ENCODE peak calls at places on chromosome 3, in eight cellular contexts. One of them, this sample, is unnamed.

GRCh38 chr3:123188058-123188457 is 13.7 kb upstream of the SEC22A start:
- DNase-seq in stimulated activated CD4-positive, alpha-beta T cell treated with anti-CD3 and anti-CD28 coated beads, Interleukin-2, amount 100 ng/mL, for 48 hours: no peak
- DNase-seq in NAMALWA: no peak
- DNase-seq in T-cell: no peak
- DNase-seq in fibroblast of pulmonary artery: peak; percentile 26
- DNase-seq in AG08396: no peak
- DNase-seq in Ammon's horn: no peak
- DNase-seq in endothelial cell: no peak
- DNase-seq in this sample: no peak

GRCh38 chr3:129022114-129022994 is 21.2 kb downstream of the EFCC1 start:
- DNase-seq in fibroblast of pulmonary artery: peak; percentile 76
- DNase-seq in AG08396: peak; percentile 59
- DNase-seq in T-cell: no peak
- DNase-seq in Ammon's horn: no peak
- DNase-seq in endothelial cell: no peak
- DNase-seq in NAMALWA: no peak
- DNase-seq in stimulated activated CD4-positive, alpha-beta T cell treated with anti-CD3 and anti-CD28 coated beads, Interleukin-2, amount 100 ng/mL, for 48 hours: no peak
- DNase-seq in this sample: no peak

GRCh38 chr3:5476403-5476802 is 288.9 kb downstream of the EDEM1 start:
- DNase-seq in AG08396: no peak
- DNase-seq in Ammon's horn: no peak
- DNase-seq in endothelial cell: no peak
- DNase-seq in stimulated activated CD4-positive, alpha-beta T cell treated with anti-CD3 and anti-CD28 coated beads, Interleukin-2, amount 100 ng/mL, for 48 hours: no peak
- DNase-seq in T-cell: no peak
- DNase-seq in fibroblast of pulmonary artery: no peak
- DNase-seq in NAMALWA: no peak
- DNase-seq in this sample: no peak

GRCh38 chr3:35183915-35184675 is 455.2 kb upstream of the ARPP21 start:
- DNase-seq in fibroblast of pulmonary artery: peak; percentile 46
- DNase-seq in Ammon's horn: no peak
- DNase-seq in stimulated activated CD4-positive, alpha-beta T cell treated with anti-CD3 and anti-CD28 coated beads, Interleukin-2, amount 100 ng/mL, for 48 hours: no peak
- DNase-seq in AG08396: no peak
- DNase-seq in T-cell: no peak
- DNase-seq in endothelial cell: no peak
- DNase-seq in NAMALWA: no peak
- DNase-seq in this sample: no peak

GRCh38 chr3:16474304-16474703 is 39.2 kb downstream of the RFTN1 start:
- DNase-seq in fibroblast of pulmonary artery: peak; percentile 52
- DNase-seq in Ammon's horn: no peak
- DNase-seq in NAMALWA: no peak
- DNase-seq in T-cell: no peak
- DNase-seq in endothelial cell: no peak
- DNase-seq in stimulated activated CD4-positive, alpha-beta T cell treated with anti-CD3 and anti-CD28 coated beads, Interleukin-2, amount 100 ng/mL, for 48 hours: no peak
- DNase-seq in AG08396: no peak
- DNase-seq in this sample: no peak

GRCh38 chr3:82130056-82130455 is 368.6 kb upstream of the GBE1 start:
- DNase-seq in T-cell: no peak
- DNase-seq in stimulated activated CD4-positive, alpha-beta T cell treated with anti-CD3 and anti-CD28 coated beads, Interleukin-2, amount 100 ng/mL, for 48 hours: no peak
- DNase-seq in endothelial cell: no peak
- DNase-seq in NAMALWA: peak; percentile 35
- DNase-seq in fibroblast of pulmonary artery: no peak
- DNase-seq in Ammon's horn: peak; percentile 34
- DNase-seq in AG08396: no peak
- DNase-seq in this sample: peak; percentile 15

GRCh38 chr3:65831733-65832425 is 206.8 kb downstream of the MAGI1 start:
- DNase-seq in fibroblast of pulmonary artery: peak; percentile 91
- DNase-seq in NAMALWA: no peak
- DNase-seq in endothelial cell: no peak
- DNase-seq in Ammon's horn: no peak
- DNase-seq in AG08396: peak; percentile 65
- DNase-seq in T-cell: no peak
- DNase-seq in stimulated activated CD4-positive, alpha-beta T cell treated with anti-CD3 and anti-CD28 coated beads, Interleukin-2, amount 100 ng/mL, for 48 hours: no peak
- DNase-seq in this sample: no peak

GRCh38 chr3:12967751-12968209 is 105.4 kb downstream of the IQSEC1 start:
- DNase-seq in stimulated activated CD4-positive, alpha-beta T cell treated with anti-CD3 and anti-CD28 coated beads, Interleukin-2, amount 100 ng/mL, for 48 hours: peak; percentile 85
- DNase-seq in Ammon's horn: peak; percentile 96
- DNase-seq in fibroblast of pulmonary artery: peak; percentile 90
- DNase-seq in AG08396: peak; percentile 100
- DNase-seq in NAMALWA: peak; percentile 80
- DNase-seq in T-cell: peak; percentile 90
- DNase-seq in endothelial cell: peak; percentile 87
- DNase-seq in this sample: peak; percentile 79